ENCODE peak calls at places on chromosomes 12 and 14, in six cellular contexts. W is WERI-Rb-1, E is uterus, A is astrocyte of the spinal cord, U is suprapubic skin, M is stomach. D is an unnamed sample.

GRCh38 chr14:72589652-72590051 is 304.2 kb downstream of the DPF3 start:
- DNase-seq in W (no peak), E (no peak), A (no peak), U (no peak), M (no peak), D (no peak)

GRCh38 chr12:106883421-106883820 is 72.3 kb upstream of the TMEM263 start:
- DNase-seq in W (no peak), E (no peak), A (peak; percentile 47), U (no peak), M (no peak), D (no peak)

GRCh38 chr12:116708826-116709756 is 28.8 kb downstream of the SPRING1 start:
- DNase-seq in W (peak; percentile 80), E (peak; percentile 29), A (peak; percentile 49), U (no peak), M (peak; percentile 74), D (no peak)

GRCh38 chr12:66288121-66288520 is 14.2 kb upstream of the HELB start:
- DNase-seq in W (no peak), E (no peak), A (no peak), U (no peak), M (no peak), D (no peak)

GRCh38 chr12:20627001-20627588 is 68.0 kb upstream of the SLCO1C1 start:
- DNase-seq in W (no peak), E (no peak), A (no peak), U (no peak), M (no peak), D (no peak)

GRCh38 chr12:63967358-63967757 is 122.9 kb downstream of the SRGAP1 start:
- DNase-seq in W (no peak), E (no peak), A (peak; percentile 60), U (no peak), M (no peak), D (no peak)

GRCh38 chr14:55127491-55127951 is 1.5 kb upstream of the LGALS3 start:
- DNase-seq in W (no peak), E (no peak), A (no peak), U (no peak), M (no peak), D (peak; percentile 8)

GRCh38 chr14:24042733-24043132 is 9.1 kb upstream of the CARMIL3 start:
- DNase-seq in W (no peak), E (no peak), A (no peak), U (no peak), M (no peak), D (no peak)

GRCh38 chr12:76634074-76634570 is 74.6 kb upstream of the OSBPL8 start:
- DNase-seq in W (no peak), E (no peak), A (no peak), U (no peak), M (no peak), D (no peak)

GRCh38 chr12:55933158-55933798 is 2.3 kb downstream of the DGKA start:
- DNase-seq in W (no peak), E (peak; percentile 31), A (no peak), U (peak; percentile 70), M (peak; percentile 35), D (no peak)

GRCh38 chr12:116278259-116278595 is 734 bp upstream of the MED13L start:
- DNase-seq in W (no peak), E (no peak), A (no peak), U (no peak), M (no peak), D (no peak)

GRCh38 chr12:118436986-118437385 is 60.6 kb downstream of the SUDS3 start:
- DNase-seq in W (no peak), E (no peak), A (peak; percentile 3), U (no peak), M (no peak), D (no peak)

GRCh38 chr12:54047160-54047963 is 6.3 kb upstream of the HOXC4 start:
- DNase-seq in W (no peak), E (no peak), A (no peak), U (no peak), M (no peak), D (no peak)

GRCh38 chr14:31944256-31945073 is 132.6 kb upstream of the ARHGAP5 start:
- DNase-seq in W (no peak), E (no peak), A (no peak), U (no peak), M (peak; percentile 57), D (no peak)

GRCh38 chr14:88463318-88463717 is 77.9 kb downstream of the SPATA7 start:
- DNase-seq in W (peak; percentile 23), E (no peak), A (no peak), U (no peak), M (no peak), D (no peak)

GRCh38 chr12:67649165-67650126 is 901 bp downstream of the DYRK2 start:
- DNase-seq in W (peak; percentile 26), E (peak; percentile 33), A (peak; percentile 14), U (peak; percentile 74), M (peak; percentile 43), D (peak; percentile 72)

GRCh38 chr14:96207686-96208085 is 3.0 kb downstream of the BDKRB2 start:
- DNase-seq in W (no peak), E (no peak), A (no peak), U (no peak), M (no peak), D (no peak)

GRCh38 chr14:50320279-50320678 is 8.2 kb downstream of the DMAC2L start:
- DNase-seq in W (no peak), E (no peak), A (peak; percentile 51), U (no peak), M (no peak), D (no peak)

GRCh38 chr12:49626169-49626835 is 2.9 kb downstream of the PRPF40B start:
- DNase-seq in W (no peak), E (no peak), A (no peak), U (no peak), M (no peak), D (no peak)

GRCh38 chr14:90624228-90624627 is 192.0 kb downstream of the TTC7B start:
- DNase-seq in W (no peak), E (no peak), A (peak; percentile 28), U (no peak), M (no peak), D (no peak)

GRCh38 chr14:66117600-66117999 is 368.6 kb upstream of the CCDC196 start:
- DNase-seq in W (no peak), E (no peak), A (peak; percentile 67), U (no peak), M (no peak), D (no peak)

GRCh38 chr12:43836455-43836989 is 641 bp downstream of the TMEM117 start:
- DNase-seq in W (no peak), E (peak; percentile 17), A (peak; percentile 41), U (no peak), M (no peak), D (no peak)

GRCh38 chr12:117847371-117847770 is 121.4 kb downstream of the KSR2 start:
- DNase-seq in W (peak; percentile 63), E (no peak), A (no peak), U (no peak), M (no peak), D (no peak)

GRCh38 chr12:95237315-95237714 is 19.7 kb downstream of the VEZT start:
- DNase-seq in W (no peak), E (no peak), A (no peak), U (no peak), M (no peak), D (no peak)

GRCh38 chr14:103188691-103189480 is 65.6 kb downstream of the TNFAIP2 start:
- DNase-seq in W (no peak), E (peak; percentile 60), A (no peak), U (no peak), M (peak; percentile 37), D (no peak)
- TF ChIP-seq CTCF in W (no peak), E (peak; percentile 77), A (peak; percentile 11), U (no peak), M (no peak), D (peak; percentile 50)

GRCh38 chr14:75794615-75795038 is 133.6 kb downstream of the TTLL5 start:
- DNase-seq in W (peak; percentile 8), E (no peak), A (peak; percentile 78), U (no peak), M (no peak), D (no peak)
- TF ChIP-seq CTCF in W (peak; percentile 26), E (peak; percentile 51), A (peak; percentile 51), U (no peak), M (peak; percentile 31), D (no peak)

DNA sequence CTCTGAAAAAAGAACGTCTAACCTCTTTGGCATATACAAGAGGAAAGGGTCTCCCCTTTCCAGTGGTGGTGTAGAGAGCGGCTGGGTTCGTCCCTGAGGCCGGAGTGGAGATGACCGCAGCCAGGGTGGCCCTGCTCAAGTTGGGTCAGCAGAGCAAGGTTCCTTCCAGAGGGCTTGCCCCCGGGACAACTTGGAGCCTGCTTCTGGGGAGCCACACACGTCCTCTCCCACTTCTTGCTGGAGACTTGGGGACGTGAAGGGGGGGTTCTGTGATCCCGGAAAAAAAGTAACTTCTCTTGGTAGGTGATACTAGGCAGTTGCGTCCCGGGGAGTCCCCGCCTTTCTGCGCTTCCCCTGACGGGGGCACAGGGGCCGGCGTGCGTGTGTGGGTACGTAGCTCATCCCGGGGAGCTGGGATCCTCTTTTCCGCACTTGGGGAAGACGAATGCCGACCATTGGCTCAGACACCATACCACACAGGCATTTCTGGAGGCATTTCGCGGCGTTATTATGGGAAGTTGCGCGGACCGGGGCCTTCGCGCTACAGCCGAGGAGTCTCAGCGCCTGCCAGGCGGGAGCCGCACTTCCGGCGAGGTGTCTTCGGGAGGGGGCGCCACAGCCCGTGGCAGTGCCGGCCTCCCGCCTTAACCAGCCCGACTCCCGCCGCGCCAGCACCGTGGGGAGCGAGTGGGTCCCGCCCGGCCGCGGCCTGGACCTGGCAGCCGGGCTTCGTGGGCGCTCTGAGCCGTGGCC is 14.8 kb upstream of the PAX9 start:
- DNase-seq in W (no peak), E (no peak), A (no peak), U (no peak), M (no peak), D (no peak)
- TF ChIP-seq CTCF in W (no peak), E (no peak), A (no peak), U (no peak), M (no peak), D (no peak)

DNA sequence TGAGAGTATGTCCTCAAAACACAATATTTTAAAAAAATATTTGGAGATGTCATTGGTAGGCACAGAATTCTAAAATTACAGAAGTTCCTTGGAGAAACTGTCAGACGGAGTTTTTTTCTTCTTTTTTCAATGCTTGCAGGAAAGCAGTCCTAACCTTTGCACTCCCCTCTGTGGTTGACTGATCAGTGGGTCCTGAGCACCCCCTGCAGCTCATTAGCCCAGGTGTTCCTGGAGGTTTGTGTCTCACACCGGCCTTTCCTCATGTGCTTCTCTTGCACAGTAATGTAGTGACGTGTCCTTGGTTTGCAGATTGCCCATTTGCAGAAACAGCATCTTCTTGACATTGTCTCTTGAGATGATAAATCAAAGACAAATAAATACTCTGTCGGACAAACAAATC is 513.0 kb downstream of the TMEM121 start:
- DNase-seq in W (no peak), E (no peak), A (no peak), U (no peak), M (no peak), D (no peak)
- TF ChIP-seq CTCF in W (no peak), E (no peak), A (no peak), U (no peak), M (no peak), D (no peak)

GRCh38 chr12:112788205-112788604 is 3.3 kb upstream of the RPH3A start:
- DNase-seq in W (no peak), E (no peak), A (no peak), U (no peak), M (no peak), D (no peak)
- TF ChIP-seq CTCF in W (peak; percentile 19), E (no peak), A (no peak), U (no peak), M (no peak), D (peak; percentile 44)

GRCh38 chr14:26255213-26255612 is 342.6 kb downstream of the NOVA1 start:
- DNase-seq in W (no peak), E (peak; percentile 25), A (peak; percentile 15), U (no peak), M (no peak), D (no peak)
- TF ChIP-seq CTCF in W (peak; percentile 22), E (peak; percentile 45), A (peak; percentile 32), U (no peak), M (no peak), D (peak; percentile 52)

GRCh38 chr12:13044002-13044858 is at the start of gene FAM234B:
- DNase-seq in W (peak; percentile 90), E (peak; percentile 69), A (peak; percentile 51), U (peak; percentile 86), M (peak; percentile 76), D (peak; percentile 86)
- TF ChIP-seq CTCF in W (peak; percentile 30), E (peak; percentile 12), A (peak; percentile 15), U (no peak), M (no peak), D (peak; percentile 55)

D was measured in type B pancreatic cell.